ENCODE peak calls at places on chromosome 21, in nine cellular contexts. P is stimulated activated CD4-positive, alpha-beta T cell treated with anti-CD3 and anti-CD28 coated beads, Interleukin-4, amount 100 ng/mL, for 48 hours; S is HL-60; E is endothelial cell of umbilical vein; N is HT-29; V is COLO829; J is NCI-H1694; L is epithelial cell of prostate; H is HTR-8/SVneo. T is an unnamed sample.

GRCh38 chr21:41927727-41928409 is 25.9 kb downstream of the C2CD2 start:
- DNase-seq in P (no peak), E (no peak), J (no peak), V (peak), S (no peak), N (no peak), H (no peak), L (no peak), T (no peak)

GRCh38 chr21:45541221-45542039 is 810 bp downstream of the SLC19A1 start:
- DNase-seq in P (peak), E (peak), N (peak), L (no peak), H (peak), S (peak), V (peak), J (no peak), T (peak)

GRCh38 chr21:39451332-39452206 is at the start of gene SH3BGR:
- DNase-seq in N (no peak), L (no peak), H (no peak), S (no peak), P (no peak), E (no peak), V (no peak), J (no peak), T (no peak)

GRCh38 chr21:37000381-37000780 is 6.1 kb upstream of the RIPPLY3 start:
- DNase-seq in P (no peak), E (no peak), H (no peak), V (no peak), L (no peak), S (no peak), N (peak), J (no peak), T (no peak)

GRCh38 chr21:42097860-42098259 is 26.7 kb downstream of the UMODL1 start:
- DNase-seq in L (peak), V (peak), S (no peak), J (peak), H (peak), P (no peak), E (peak), N (peak), T (no peak)

GRCh38 chr21:18772404-18772803 is 368.8 kb upstream of the TMPRSS15 start:
- DNase-seq in N (no peak), E (peak), S (no peak), J (no peak), H (peak), V (no peak), P (no peak), L (no peak), T (no peak)

GRCh38 chr21:44485254-44485793 is 30.0 kb downstream of the LRRC3 start:
- DNase-seq in S (no peak), J (no peak), V (no peak), L (no peak), E (peak), N (no peak), H (no peak), P (no peak), T (no peak)

GRCh38 chr21:45283019-45283610 is 4.6 kb downstream of the POFUT2 start:
- DNase-seq in J (no peak), L (no peak), P (no peak), S (no peak), E (no peak), H (no peak), V (no peak), N (no peak), T (no peak)

GRCh38 chr21:14900611-14901010 is 164.2 kb downstream of the NRIP1 start:
- DNase-seq in E (no peak), J (no peak), L (no peak), N (no peak), P (no peak), H (no peak), V (no peak), S (no peak), T (no peak)

GRCh38 chr21:45589686-45590245 is 47.5 kb upstream of the SLC19A1 start:
- DNase-seq in H (no peak), S (no peak), L (no peak), J (no peak), N (no peak), E (no peak), P (no peak), V (no peak), T (no peak)

GRCh38 chr21:42518626-42519025 is 5.0 kb downstream of the SLC37A1 start:
- DNase-seq in E (no peak), L (no peak), N (no peak), S (no peak), P (no peak), V (no peak), H (no peak), J (no peak), T (no peak)

GRCh38 chr21:45533731-45534571 is 8.3 kb downstream of the SLC19A1 start:
- DNase-seq in N (peak), E (no peak), J (no peak), H (no peak), V (no peak), S (no peak), L (no peak), P (no peak), T (no peak)

GRCh38 chr21:37787456-37787855 is 128.8 kb downstream of the KCNJ6 start:
- DNase-seq in N (no peak), S (no peak), P (no peak), V (peak), E (peak), L (no peak), H (peak), J (no peak), T (no peak)

GRCh38 chr21:46219591-46220239 is 8.9 kb downstream of the LSS start:
- DNase-seq in P (no peak), N (no peak), E (no peak), J (no peak), L (no peak), H (no peak), S (no peak), V (no peak), T (no peak)

GRCh38 chr21:29332461-29333354 is 34.0 kb downstream of the BACH1 start:
- DNase-seq in S (no peak), N (no peak), V (no peak), P (no peak), E (peak), L (no peak), J (no peak), H (no peak), T (no peak)

GRCh38 chr21:35254752-35255138 is 205.6 kb upstream of the RUNX1 start:
- DNase-seq in H (no peak), L (no peak), V (no peak), P (no peak), E (no peak), J (no peak), N (no peak), S (no peak), T (no peak)

GRCh38 chr21:37207441-37208009 is 59.6 kb downstream of the VPS26C start:
- DNase-seq in H (no peak), J (no peak), E (no peak), V (peak), L (no peak), N (peak), S (peak), P (no peak), T (no peak)

GRCh38 chr21:33685613-33686197 is 43.4 kb downstream of the ITSN1 start:
- DNase-seq in S (no peak), E (peak), J (no peak), V (no peak), H (peak), L (no peak), N (no peak), P (no peak), T (no peak)